ENCODE peak calls at places on chromosomes 7 and 10, in six cellular contexts. One of them, this sample, is unnamed.

GRCh38 chr10:7406712-7407333 is 4.0 kb downstream of the SFMBT2 start:
- DNase-seq in HepG2: no peak
- DNase-seq in H1: no peak
- DNase-seq in HCT116: no peak
- DNase-seq in GM12878: no peak
- DNase-seq in SK-N-SH: no peak
- DNase-seq in this sample: no peak

GRCh38 chr7:140661124-140661523 is 11.6 kb upstream of the ADCK2 start:
- DNase-seq in HepG2: no peak
- DNase-seq in H1: no peak
- DNase-seq in HCT116: no peak
- DNase-seq in GM12878: no peak
- DNase-seq in SK-N-SH: no peak
- DNase-seq in this sample: no peak

GRCh38 chr10:115762029-115762428 is 511.0 kb downstream of the GFRA1 start:
- DNase-seq in HepG2: no peak
- DNase-seq in H1: no peak
- DNase-seq in HCT116: no peak
- DNase-seq in GM12878: no peak
- DNase-seq in SK-N-SH: no peak
- DNase-seq in this sample: no peak

GRCh38 chr10:17076626-17077025 is 53.0 kb downstream of the CUBN start:
- DNase-seq in HepG2: no peak
- DNase-seq in H1: no peak
- DNase-seq in HCT116: no peak
- DNase-seq in GM12878: no peak
- DNase-seq in SK-N-SH: no peak
- DNase-seq in this sample: peak; percentile 58

GRCh38 chr7:70477051-70478010 is 654.6 kb upstream of the GALNT17 start:
- DNase-seq in HepG2: no peak
- DNase-seq in H1: no peak
- DNase-seq in HCT116: no peak
- DNase-seq in GM12878: no peak
- DNase-seq in SK-N-SH: no peak
- DNase-seq in this sample: no peak

GRCh38 chr10:123518765-123519164 is 147.4 kb upstream of the GPR26 start:
- DNase-seq in HepG2: no peak
- DNase-seq in H1: no peak
- DNase-seq in HCT116: no peak
- DNase-seq in GM12878: no peak
- DNase-seq in SK-N-SH: no peak
- DNase-seq in this sample: no peak

GRCh38 chr10:96124230-96125141 is 5.6 kb upstream of the ZNF518A start:
- DNase-seq in HepG2: peak; percentile 74
- DNase-seq in H1: peak; percentile 29
- DNase-seq in HCT116: peak; percentile 67
- DNase-seq in GM12878: no peak
- DNase-seq in SK-N-SH: peak; percentile 30
- DNase-seq in this sample: peak; percentile 37

GRCh38 chr10:878333-878753 is 53.2 kb downstream of the LARP4B start:
- DNase-seq in HepG2: no peak
- DNase-seq in H1: no peak
- DNase-seq in HCT116: no peak
- DNase-seq in GM12878: no peak
- DNase-seq in SK-N-SH: no peak
- DNase-seq in this sample: no peak

GRCh38 chr7:129569811-129570215 is 41.7 kb upstream of the NRF1 start:
- DNase-seq in HepG2: peak; percentile 89
- DNase-seq in H1: no peak
- DNase-seq in HCT116: peak; percentile 63
- DNase-seq in GM12878: no peak
- DNase-seq in SK-N-SH: no peak
- DNase-seq in this sample: no peak

GRCh38 chr10:89134963-89135362 is 72.2 kb downstream of the CH25H start:
- DNase-seq in HepG2: no peak
- DNase-seq in H1: no peak
- DNase-seq in HCT116: no peak
- DNase-seq in GM12878: peak; percentile 15
- DNase-seq in SK-N-SH: no peak
- DNase-seq in this sample: no peak

GRCh38 chr10:112842832-112843360 is 107.2 kb upstream of the TCF7L2 start:
- DNase-seq in HepG2: peak; percentile 52
- DNase-seq in H1: no peak
- DNase-seq in HCT116: no peak
- DNase-seq in GM12878: peak; percentile 25
- DNase-seq in SK-N-SH: peak; percentile 44
- DNase-seq in this sample: peak; percentile 23

GRCh38 chr10:117363027-117363426 is 12.2 kb downstream of the PDZD8 start:
- DNase-seq in HepG2: no peak
- DNase-seq in H1: no peak
- DNase-seq in HCT116: no peak
- DNase-seq in GM12878: no peak
- DNase-seq in SK-N-SH: no peak
- DNase-seq in this sample: no peak

GRCh38 chr7:45924283-45924682 is 3.2 kb upstream of the IGFBP3 start:
- DNase-seq in HepG2: no peak
- DNase-seq in H1: no peak
- DNase-seq in HCT116: no peak
- DNase-seq in GM12878: no peak
- DNase-seq in SK-N-SH: no peak
- DNase-seq in this sample: peak; percentile 14

DNA sequence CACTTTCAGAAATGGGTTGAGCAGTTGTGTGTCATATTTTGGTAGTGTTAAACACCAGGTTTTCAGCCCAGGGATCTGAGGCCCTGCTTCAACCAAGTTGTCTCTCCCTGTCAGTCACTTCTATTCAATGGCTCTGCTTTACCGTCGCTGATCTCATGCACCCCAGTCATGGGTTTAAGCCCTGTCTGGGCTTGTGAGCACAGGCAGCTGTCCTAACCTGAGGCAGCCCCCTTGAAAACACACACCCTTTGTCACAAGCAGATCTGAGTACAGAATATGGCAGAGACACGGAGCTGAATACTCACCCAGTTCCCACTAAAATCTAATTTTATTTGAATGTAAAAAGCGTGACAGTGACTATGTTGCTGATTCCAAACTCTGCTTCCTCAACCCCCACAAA is 110.6 kb upstream of the GLI3 start:
- DNase-seq in HepG2: no peak
- DNase-seq in H1: no peak
- DNase-seq in HCT116: no peak
- DNase-seq in GM12878: no peak
- DNase-seq in SK-N-SH: no peak
- DNase-seq in this sample: no peak
- TF ChIP-seq MAX in HepG2: no peak
- TF ChIP-seq MAX in H1: no peak
- TF ChIP-seq MAX in HCT116: no peak
- TF ChIP-seq MAX in GM12878: no peak
- TF ChIP-seq MAX in SK-N-SH: no peak
- TF ChIP-seq MAX in this sample: no peak

GRCh38 chr10:98041352-98042043 is 11.1 kb upstream of the CRTAC1 start:
- DNase-seq in HepG2: peak; percentile 54
- DNase-seq in H1: peak; percentile 49
- DNase-seq in HCT116: peak; percentile 61
- DNase-seq in GM12878: no peak
- DNase-seq in SK-N-SH: peak; percentile 72
- DNase-seq in this sample: peak; percentile 60

GRCh38 chr10:98045785-98046389 is 15.5 kb upstream of the CRTAC1 start:
- DNase-seq in HepG2: peak; percentile 52
- DNase-seq in H1: peak; percentile 49
- DNase-seq in HCT116: peak; percentile 60
- DNase-seq in GM12878: no peak
- DNase-seq in SK-N-SH: peak; percentile 72
- DNase-seq in this sample: peak; percentile 53

GRCh38 chr10:98047009-98047741 is 16.8 kb upstream of the CRTAC1 start:
- DNase-seq in HepG2: no peak
- DNase-seq in H1: no peak
- DNase-seq in HCT116: no peak
- DNase-seq in GM12878: no peak
- DNase-seq in SK-N-SH: no peak
- DNase-seq in this sample: no peak
- H3K4me2 ChIP-seq in HepG2: no peak overlapping the region
- H3K4me2 ChIP-seq in H1: no peak overlapping the region
- H3K4me2 ChIP-seq in HCT116: no peak overlapping the region
- H3K4me2 ChIP-seq in GM12878: no peak overlapping the region
- H3K4me2 ChIP-seq in SK-N-SH: no peak overlapping the region
- H3K4me2 ChIP-seq in this sample: no peak overlapping the region

GRCh38 chr7:158471716-158472115 is 115.9 kb downstream of the PTPRN2 start:
- DNase-seq in HepG2: no peak
- DNase-seq in H1: no peak
- DNase-seq in HCT116: no peak
- DNase-seq in GM12878: no peak
- DNase-seq in SK-N-SH: no peak
- DNase-seq in this sample: no peak

GRCh38 chr7:158468700-158469296 is 118.8 kb downstream of the PTPRN2 start:
- DNase-seq in HepG2: no peak
- DNase-seq in H1: no peak
- DNase-seq in HCT116: no peak
- DNase-seq in GM12878: no peak
- DNase-seq in SK-N-SH: no peak
- DNase-seq in this sample: no peak

GRCh38 chr7:158468225-158468624 is 119.4 kb downstream of the PTPRN2 start:
- DNase-seq in HepG2: no peak
- DNase-seq in H1: no peak
- DNase-seq in HCT116: no peak
- DNase-seq in GM12878: no peak
- DNase-seq in SK-N-SH: no peak
- DNase-seq in this sample: no peak

GRCh38 chr7:158469396-158470051 is 118.1 kb downstream of the PTPRN2 start:
- DNase-seq in HepG2: no peak
- DNase-seq in H1: no peak
- DNase-seq in HCT116: no peak
- DNase-seq in GM12878: no peak
- DNase-seq in SK-N-SH: no peak
- DNase-seq in this sample: no peak

DNA sequence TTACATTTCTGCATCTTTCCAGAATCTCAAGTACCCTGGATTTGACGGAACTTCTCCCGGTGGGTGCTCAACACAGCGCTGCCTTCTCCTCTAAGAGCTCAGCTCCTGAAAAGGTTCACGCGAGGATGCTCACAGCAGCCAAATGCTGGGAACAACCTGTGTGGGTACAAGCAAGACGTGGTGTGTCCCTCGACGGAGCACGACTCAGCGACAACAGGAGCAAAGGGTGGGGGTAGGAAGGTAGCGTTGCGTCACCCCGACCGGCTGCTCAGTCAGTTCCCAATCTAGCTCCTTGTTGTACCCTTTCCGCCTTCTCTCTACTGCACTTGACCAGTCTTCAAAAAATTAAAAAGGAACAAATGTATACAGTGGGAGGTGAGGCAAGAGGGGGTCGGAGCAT is 117.3 kb downstream of the PTPRN2 start:
- DNase-seq in HepG2: no peak
- DNase-seq in H1: no peak
- DNase-seq in HCT116: no peak
- DNase-seq in GM12878: no peak
- DNase-seq in SK-N-SH: no peak
- DNase-seq in this sample: no peak
- TF ChIP-seq POLR2AphosphoS5 in HepG2: no peak
- TF ChIP-seq POLR2AphosphoS5 in H1: no peak
- TF ChIP-seq POLR2AphosphoS5 in HCT116: no peak
- TF ChIP-seq POLR2AphosphoS5 in GM12878: no peak
- TF ChIP-seq POLR2AphosphoS5 in SK-N-SH: no peak
- TF ChIP-seq POLR2AphosphoS5 in this sample: no peak

GRCh38 chr7:66867198-66867790 is 53.7 kb upstream of the TMEM248 start:
- DNase-seq in HepG2: peak; percentile 11
- DNase-seq in H1: no peak
- DNase-seq in HCT116: no peak
- DNase-seq in GM12878: no peak
- DNase-seq in SK-N-SH: no peak
- DNase-seq in this sample: peak; percentile 5
- TF ChIP-seq MAX in HepG2: no peak
- TF ChIP-seq MAX in H1: no peak
- TF ChIP-seq MAX in HCT116: no peak
- TF ChIP-seq MAX in GM12878: no peak
- TF ChIP-seq MAX in SK-N-SH: no peak
- TF ChIP-seq MAX in this sample: no peak

GRCh38 chr10:24528960-24529359 is 194.7 kb downstream of the ARHGAP21 start:
- DNase-seq in HepG2: no peak
- DNase-seq in H1: no peak
- DNase-seq in HCT116: no peak
- DNase-seq in GM12878: no peak
- DNase-seq in SK-N-SH: no peak
- DNase-seq in this sample: no peak

GRCh38 chr10:24524314-24524713 is 199.4 kb downstream of the ARHGAP21 start:
- DNase-seq in HepG2: no peak
- DNase-seq in H1: no peak
- DNase-seq in HCT116: no peak
- DNase-seq in GM12878: no peak
- DNase-seq in SK-N-SH: no peak
- DNase-seq in this sample: no peak

GRCh38 chr10:24531439-24531838 is 192.2 kb downstream of the ARHGAP21 start:
- DNase-seq in HepG2: no peak
- DNase-seq in H1: no peak
- DNase-seq in HCT116: no peak
- DNase-seq in GM12878: no peak
- DNase-seq in SK-N-SH: no peak
- DNase-seq in this sample: no peak

DNA sequence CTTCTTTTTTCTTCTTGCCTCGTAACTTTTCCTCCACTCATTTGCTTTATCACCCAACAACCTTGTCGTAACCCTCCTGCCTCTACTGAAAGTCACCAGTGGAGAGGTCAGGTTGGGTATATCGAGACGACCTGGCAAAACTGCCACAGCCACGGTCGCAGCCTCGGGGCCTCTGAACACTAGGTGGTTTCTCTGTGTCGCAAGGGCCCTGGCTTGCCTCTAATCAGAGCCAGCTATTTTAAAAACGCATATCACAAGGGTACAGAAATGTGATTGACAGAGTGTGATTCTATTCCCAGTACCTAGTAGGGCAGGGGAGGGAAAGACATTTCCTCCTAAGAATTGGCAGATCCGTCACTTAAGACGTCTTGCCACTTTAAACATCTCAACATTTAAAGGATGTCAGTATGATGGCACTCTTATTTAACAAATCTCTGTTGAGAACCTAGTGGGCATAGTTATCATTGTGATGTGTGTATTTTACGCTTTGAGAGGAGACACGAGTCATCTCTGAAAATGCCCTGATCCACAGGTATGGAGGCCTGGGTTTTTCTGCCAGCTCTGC is 197.5 kb downstream of the ARHGAP21 start:
- DNase-seq in HepG2: no peak
- DNase-seq in H1: no peak
- DNase-seq in HCT116: no peak
- DNase-seq in GM12878: no peak
- DNase-seq in SK-N-SH: no peak
- DNase-seq in this sample: no peak
- H3K4me2 ChIP-seq in HepG2: no peak overlapping the region
- H3K4me2 ChIP-seq in H1: no peak overlapping the region
- H3K4me2 ChIP-seq in HCT116: no peak overlapping the region
- H3K4me2 ChIP-seq in GM12878: no peak overlapping the region
- H3K4me2 ChIP-seq in SK-N-SH: no peak overlapping the region
- H3K4me2 ChIP-seq in this sample: no peak overlapping the region

This sample was measured in endothelial cell of umbilical vein.